ENCODE peak calls at places on chromosomes 12 and 14, in six cellular contexts. B is CD8-positive, alpha-beta memory T cell; X is Peyer's patch; G is right cardiac atrium; L is IMR-90; Z is heart right ventricle. Q is an unnamed sample. For H3K9me3, the result is how much of the 10 kb centered on the place peaks cover.

GRCh38 chr12:121769297-121769830 is 24.1 kb downstream of the RHOF start:
- DNase-seq in B (no peak), X (no peak), G (no peak), L (no peak), Z (no peak), Q (no peak)

GRCh38 chr14:91899213-91899612 is 31.9 kb upstream of the TC2N start:
- DNase-seq in B (no peak), X (no peak), G (no peak), L (no peak), Z (no peak), Q (peak)

GRCh38 chr14:36346052-36346451 is 25.6 kb upstream of the MBIP start:
- DNase-seq in B (no peak), X (no peak), G (no peak), L (no peak), Z (no peak), Q (no peak)

GRCh38 chr14:103094406-103095209 is at the start of gene EXOC3L4:
- DNase-seq in B (no peak), X (peak), G (peak), L (peak), Z (peak), Q (peak)

GRCh38 chr14:93136009-93136408 is 20.3 kb upstream of the ITPK1 start:
- DNase-seq in B (no peak), X (no peak), G (no peak), L (no peak), Z (no peak), Q (no peak)

GRCh38 chr12:11771895-11772502 is 122.5 kb downstream of the ETV6 start:
- DNase-seq in B (no peak), X (no peak), G (no peak), L (peak), Z (no peak), Q (no peak)

GRCh38 chr14:102592969-102593840 is 756 bp downstream of the RCOR1 start:
- DNase-seq in B (peak), X (peak), G (peak), L (peak), Z (peak), Q (peak)

GRCh38 chr14:86739761-86740160 is 1209.8 kb downstream of the FLRT2 start:
- DNase-seq in B (no peak), X (no peak), G (no peak), L (no peak), Z (no peak), Q (no peak)

GRCh38 chr14:61585598-61586538 is 109.4 kb upstream of the HIF1A start:
- DNase-seq in B (no peak), X (no peak), G (peak), L (peak), Z (peak), Q (peak)

GRCh38 chr12:43842259-43842658 is 6.4 kb downstream of the TMEM117 start:
- DNase-seq in B (no peak), X (no peak), G (no peak), L (no peak), Z (no peak), Q (no peak)

GRCh38 chr14:54148251-54148650 is 191.6 kb upstream of the BMP4 start:
- DNase-seq in B (no peak), X (no peak), G (no peak), L (no peak), Z (no peak), Q (no peak)

GRCh38 chr14:99995700-99996356 is 69.4 kb upstream of the EVL start:
- DNase-seq in B (peak), X (peak), G (peak), L (peak), Z (no peak), Q (peak)

GRCh38 chr14:50676814-50677516 is 8.9 kb upstream of the SAV1 start:
- DNase-seq in B (no peak), X (no peak), G (no peak), L (no peak), Z (no peak), Q (no peak)

DNA sequence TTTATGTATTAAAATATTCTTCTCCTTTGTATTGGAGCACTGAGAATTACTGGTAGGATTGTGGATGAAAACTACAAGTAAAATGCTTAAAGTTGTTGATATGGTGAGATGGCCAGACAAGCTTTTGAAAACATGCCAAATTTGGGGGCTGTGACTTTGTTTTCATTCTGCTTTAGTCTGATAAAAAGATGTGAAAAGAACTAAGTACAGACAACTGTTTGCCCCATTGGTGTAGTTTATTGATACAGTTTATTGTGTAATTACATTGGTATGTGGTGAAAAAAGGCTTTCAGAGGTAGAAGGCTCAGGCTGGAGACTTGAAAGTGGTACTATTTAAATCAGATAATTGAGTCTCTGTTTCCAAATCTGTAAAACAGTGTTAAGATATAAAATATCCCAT is 746.8 kb downstream of the DIO2 start:
- DNase-seq in B (no peak), X (no peak), G (no peak), L (peak), Z (no peak), Q (no peak)
- H3K9me3 ChIP-seq in B (under half), X (under half), G (under half), L (under half), Z (under half), Q (under half)

GRCh38 chr14:58085877-58086276 is 66.1 kb downstream of the ARMH4 start:
- DNase-seq in B (no peak), X (no peak), G (no peak), L (no peak), Z (no peak), Q (no peak)

GRCh38 chr14:58082011-58082410 is 70.0 kb downstream of the ARMH4 start:
- DNase-seq in B (no peak), X (no peak), G (no peak), L (peak), Z (no peak), Q (no peak)

GRCh38 chr14:58078471-58078870 is 73.5 kb downstream of the ARMH4 start:
- DNase-seq in B (no peak), X (no peak), G (no peak), L (peak), Z (no peak), Q (no peak)

GRCh38 chr14:58078068-58078467 is 73.9 kb downstream of the ARMH4 start:
- DNase-seq in B (no peak), X (no peak), G (no peak), L (peak), Z (no peak), Q (no peak)

DNA sequence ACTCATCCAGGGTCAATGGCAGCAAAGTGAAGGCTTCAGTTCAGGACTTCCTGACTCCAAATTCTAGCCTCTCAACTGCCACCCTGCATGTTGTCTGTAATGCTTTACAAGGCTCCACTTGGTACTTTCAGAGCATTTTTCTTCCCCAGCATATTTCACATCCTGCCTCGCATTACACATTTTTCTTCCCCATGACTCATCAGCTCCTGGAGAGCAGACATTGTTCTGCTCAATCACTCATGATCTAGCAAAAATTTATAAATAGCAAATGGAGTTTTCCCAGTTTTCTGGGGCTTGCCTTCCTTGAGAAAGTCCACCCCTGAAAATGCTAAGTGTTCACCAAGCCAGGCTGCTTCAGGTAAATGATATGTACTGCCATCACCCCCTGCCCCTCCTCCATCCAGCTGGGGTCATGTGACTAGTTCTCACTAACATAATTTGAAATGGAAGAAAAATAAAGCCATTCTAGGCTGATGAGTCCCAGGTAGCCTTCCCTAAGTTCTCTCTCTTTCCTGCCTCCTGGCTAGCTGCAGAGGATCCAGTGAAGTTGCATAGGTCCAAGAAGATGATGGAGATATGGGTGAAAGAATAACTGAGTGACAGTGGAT is 69.4 kb downstream of the ARMH4 start:
- DNase-seq in B (no peak), X (no peak), G (no peak), L (peak), Z (no peak), Q (no peak)
- H3K9me3 ChIP-seq in B (under half), X (under half), G (under half), L (under half), Z (under half), Q (under half)

GRCh38 chr14:106013879-106014376 is 487.5 kb downstream of the TMEM121 start:
- DNase-seq in B (no peak), X (no peak), G (no peak), L (no peak), Z (no peak), Q (no peak)
- H3K9me3 ChIP-seq in B (under half), X (under half), G (under half), L (under half), Z (under half), Q (under half)

GRCh38 chr12:20212658-20213387 is 155.5 kb upstream of the PDE3A start:
- DNase-seq in B (no peak), X (no peak), G (peak), L (peak), Z (peak), Q (peak)

GRCh38 chr12:20211537-20211936 is 156.8 kb upstream of the PDE3A start:
- DNase-seq in B (no peak), X (no peak), G (no peak), L (no peak), Z (no peak), Q (peak)

GRCh38 chr12:20214286-20214685 is 154.1 kb upstream of the PDE3A start:
- DNase-seq in B (no peak), X (no peak), G (no peak), L (peak), Z (no peak), Q (no peak)

GRCh38 chr12:20212036-20212435 is 156.3 kb upstream of the PDE3A start:
- DNase-seq in B (no peak), X (no peak), G (no peak), L (peak), Z (no peak), Q (peak)

DNA sequence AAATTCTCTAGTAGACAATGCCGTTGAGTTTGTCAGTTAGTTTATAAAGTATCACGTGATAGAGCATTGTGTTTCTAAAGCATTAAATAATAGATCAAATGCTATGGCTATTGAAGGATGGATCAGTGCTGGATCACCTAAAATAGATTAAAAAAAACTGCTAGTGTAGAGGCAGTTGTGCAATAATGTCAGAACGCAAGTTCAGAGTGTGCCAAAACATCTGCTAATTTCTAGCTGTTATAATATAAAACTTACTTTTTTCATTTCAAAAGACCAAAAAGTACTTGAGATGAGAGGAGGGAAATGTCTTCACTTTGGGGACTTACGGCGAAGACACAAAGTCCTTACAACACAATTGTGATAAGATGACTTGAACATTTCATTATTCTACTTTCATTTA is 154.5 kb upstream of the PDE3A start:
- DNase-seq in B (no peak), X (no peak), G (no peak), L (no peak), Z (no peak), Q (no peak)
- H3K9me3 ChIP-seq in B (under half), X (under half), G (under half), L (under half), Z (under half), Q (under half)

GRCh38 chr12:94198469-94198868 is 50.1 kb downstream of the PLXNC1 start:
- DNase-seq in B (no peak), X (no peak), G (no peak), L (no peak), Z (no peak), Q (peak)
- H3K9me3 ChIP-seq in B (under half), X (under half), G (under half), L (under half), Z (under half), Q (under half)

GRCh38 chr14:28867571-28867970 is 101.0 kb downstream of the FOXG1 start:
- DNase-seq in B (no peak), X (no peak), G (no peak), L (no peak), Z (no peak), Q (no peak)
- H3K9me3 ChIP-seq in B (under half), X (under half), G (under half), L (under half), Z (under half), Q (under half)

DNA sequence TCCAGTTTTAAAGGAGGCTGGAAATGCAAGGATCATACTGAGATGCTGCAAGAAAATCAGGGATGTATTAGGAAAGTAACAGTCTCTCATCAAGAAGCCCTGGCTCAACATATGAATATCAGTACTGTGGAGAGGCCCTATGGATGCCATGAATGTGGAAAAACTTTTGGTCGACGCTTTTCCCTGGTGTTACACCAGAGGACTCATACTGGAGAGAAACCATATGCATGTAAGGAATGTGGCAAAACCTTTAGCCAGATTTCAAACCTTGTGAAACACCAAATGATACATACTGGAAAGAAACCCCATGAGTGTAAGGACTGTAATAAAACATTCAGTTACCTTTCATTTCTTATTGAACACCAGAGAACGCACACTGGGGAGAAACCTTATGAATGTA is 24.5 kb downstream of the ZNF891 start:
- DNase-seq in B (no peak), X (no peak), G (no peak), L (no peak), Z (no peak), Q (no peak)
- H3K9me3 ChIP-seq in B (half or more), X (half or more), G (under half), L (half or more), Z (half or more), Q (under half)

Q was measured in small intestine.